ENCODE peak calls at places on chromosomes 3 and 15, in eight cellular contexts. J is WERI-Rb-1; K is fibroblast of the conjunctiva; L is anterior cingulate cortex; N is stimulated activated CD8-positive, alpha-beta memory T cell treated with anti-CD3 and anti-CD28 coated beads, Interleukin-7, amount 100 ng/mL, for 24 hours; F is T47D; X is mesendoderm; R is activated effector memory CD4-positive, alpha-beta T cell treated with Interleukin-2 at 50 U/mL for 16 hours. Z is an unnamed sample.

GRCh38 chr3:53491276-53491675 is 3.1 kb upstream of the CACNA1D start:
- DNase-seq in X (no peak), K (no peak), R (no peak), F (no peak), J (no peak), L (no peak), N (no peak), Z (no peak)

GRCh38 chr3:64651791-64652241 is 36.0 kb downstream of the ADAMTS9 start:
- DNase-seq in F (no peak), K (no peak), J (no peak), N (no peak), R (no peak), L (no peak), X (peak; percentile 73), Z (no peak)

GRCh38 chr15:71780349-71780976 is 29.9 kb upstream of the NR2E3 start:
- DNase-seq in K (peak; percentile 58), R (no peak), F (peak; percentile 41), J (peak; percentile 55), L (no peak), X (peak; percentile 85), N (no peak), Z (no peak)

GRCh38 chr3:30693470-30694120 is 87.2 kb downstream of the TGFBR2 start:
- DNase-seq in N (no peak), R (no peak), J (peak; percentile 44), L (peak; percentile 10), K (peak; percentile 71), F (peak; percentile 67), X (peak; percentile 86), Z (peak; percentile 55)

GRCh38 chr3:24244491-24244890 is 250.2 kb downstream of the THRB start:
- DNase-seq in J (no peak), F (no peak), X (no peak), K (no peak), L (no peak), R (no peak), N (no peak), Z (no peak)

GRCh38 chr15:31930967-31931366 is 99.3 kb upstream of the CHRNA7 start:
- DNase-seq in R (no peak), X (no peak), F (no peak), N (peak; percentile 16), L (no peak), J (no peak), K (no peak), Z (no peak)

GRCh38 chr3:50268703-50269451 is at the start of gene SEMA3B:
- DNase-seq in K (no peak), R (no peak), F (peak; percentile 48), L (peak; percentile 73), N (no peak), X (no peak), J (no peak), Z (peak; percentile 81)

GRCh38 chr3:129424185-129424841 is 4.1 kb downstream of the EFCAB12 start:
- DNase-seq in L (no peak), N (no peak), F (peak; percentile 41), J (no peak), X (peak; percentile 59), K (no peak), R (no peak), Z (no peak)

GRCh38 chr3:67083277-67083676 is 85.2 kb downstream of the KBTBD8 start:
- DNase-seq in X (no peak), N (peak; percentile 2), R (peak; percentile 21), J (no peak), L (no peak), K (no peak), F (no peak), Z (no peak)

GRCh38 chr3:136818191-136818850 is 605 bp upstream of the SLC35G2 start:
- DNase-seq in F (no peak), K (peak; percentile 60), X (peak; percentile 92), R (no peak), L (peak; percentile 27), J (peak; percentile 12), N (no peak), Z (peak; percentile 62)

GRCh38 chr15:49079340-49080039 is 33.2 kb upstream of the SECISBP2L start:
- DNase-seq in K (no peak), N (no peak), L (no peak), J (no peak), R (no peak), F (no peak), X (peak; percentile 50), Z (no peak)

GRCh38 chr15:77402740-77403379 is 17.0 kb downstream of the PEAK1 start:
- DNase-seq in N (no peak), R (no peak), F (no peak), X (no peak), J (no peak), L (no peak), K (peak; percentile 76), Z (no peak)

GRCh38 chr3:23546186-23546585 is 259.6 kb upstream of the UBE2E1 start:
- DNase-seq in F (no peak), X (no peak), L (no peak), J (no peak), R (no peak), N (no peak), K (no peak), Z (no peak)

GRCh38 chr15:100929641-100930042 is 10.5 kb downstream of the LRRK1 start:
- DNase-seq in L (no peak), X (peak; percentile 77), N (no peak), K (no peak), J (peak; percentile 71), R (no peak), F (peak; percentile 59), Z (no peak)

GRCh38 chr3:89049119-89049518 is 58.3 kb upstream of the EPHA3 start:
- DNase-seq in L (no peak), X (peak; percentile 80), J (peak; percentile 42), R (no peak), K (no peak), F (peak; percentile 39), N (no peak), Z (no peak)

GRCh38 chr15:96585634-96586386 is 255.3 kb downstream of the NR2F2 start:
- DNase-seq in N (no peak), J (no peak), K (peak; percentile 12), L (no peak), F (peak; percentile 23), X (peak; percentile 13), R (no peak), Z (no peak)

GRCh38 chr15:32060706-32061105 is 30.4 kb downstream of the CHRNA7 start:
- DNase-seq in X (no peak), J (no peak), F (no peak), K (no peak), N (no peak), L (no peak), R (no peak), Z (no peak)

GRCh38 chr15:81809543-81809942 is 236.3 kb downstream of the MEX3B start:
- DNase-seq in R (no peak), L (no peak), X (peak; percentile 74), J (peak; percentile 54), N (no peak), F (peak; percentile 48), K (peak; percentile 8), Z (no peak)

GRCh38 chr3:45009868-45010267 is 16.2 kb upstream of the CLEC3B start:
- DNase-seq in N (no peak), F (no peak), K (no peak), R (no peak), X (peak; percentile 32), L (no peak), J (no peak), Z (no peak)

GRCh38 chr3:137771401-137772230 is 7.5 kb downstream of the SOX14 start:
- DNase-seq in K (no peak), R (no peak), L (no peak), F (no peak), X (peak; percentile 61), J (no peak), N (no peak), Z (no peak)

GRCh38 chr15:81152799-81153198 is 18.7 kb downstream of the CFAP161 start:
- DNase-seq in X (no peak), K (no peak), R (no peak), N (no peak), J (no peak), L (no peak), F (no peak), Z (no peak)

GRCh38 chr3:103963599-103963998 is 1403.1 kb upstream of the ALCAM start:
- DNase-seq in F (no peak), R (no peak), L (no peak), K (no peak), X (peak; percentile 3), N (no peak), J (no peak), Z (no peak)

GRCh38 chr15:41967506-41968206 is 4.7 kb downstream of the EHD4 start:
- DNase-seq in K (no peak), L (no peak), X (no peak), J (peak; percentile 26), F (no peak), N (no peak), R (no peak), Z (no peak)

GRCh38 chr3:195154793-195155535 is 116.0 kb downstream of the XXYLT1 start:
- DNase-seq in N (no peak), L (peak; percentile 81), J (no peak), X (peak; percentile 66), K (peak; percentile 77), R (no peak), F (peak; percentile 33), Z (peak; percentile 90)

GRCh38 chr15:43943511-43943910 is 116.7 kb downstream of the WDR76 start:
- DNase-seq in K (no peak), L (no peak), R (no peak), J (no peak), F (no peak), N (no peak), X (no peak), Z (no peak)

GRCh38 chr15:84079885-84080777 is 155.4 kb upstream of the GOLGA6L4 start:
- DNase-seq in L (no peak), R (peak; percentile 1), X (peak; percentile 79), K (no peak), F (no peak), N (peak; percentile 9), J (peak; percentile 71), Z (no peak)